ENCODE peak calls at places on chromosome 13, in ten cellular contexts. A is A549, W is tibial nerve, D is sigmoid colon, T is K562, C is ovary, N is transverse colon, V is suprapubic skin, U is GM12878, Q is SK-N-SH. I is an unnamed sample.
A peak's percentile ranks its signal among the peaks of the same experiment; 100 is the strongest.

GRCh38 chr13:93776936-93777335 is 550.3 kb downstream of the GPC6 start:
- DNase-seq in Q (no peak), A (no peak), W (no peak), D (no peak), V (no peak), C (no peak), N (no peak), T (no peak), U (no peak), I (no peak)

GRCh38 chr13:73421310-73421912 is 362.6 kb downstream of the KLF5 start:
- DNase-seq in N (peak; percentile 68), A (no peak), C (no peak), Q (no peak), D (no peak), U (no peak), V (no peak), W (no peak), T (no peak), I (peak; percentile 88)

GRCh38 chr13:27043013-27043412 is 128.6 kb downstream of the USP12 start:
- DNase-seq in N (no peak), V (no peak), D (peak; percentile 79), U (no peak), C (no peak), T (no peak), W (no peak), A (peak; percentile 87), Q (peak; percentile 49), I (peak; percentile 54)

GRCh38 chr13:112968380-112968909 is 569 bp upstream of the MCF2L start:
- DNase-seq in N (peak; percentile 70), T (no peak), W (no peak), A (no peak), V (peak; percentile 76), C (peak; percentile 67), Q (peak; percentile 82), D (peak; percentile 64), U (no peak), I (peak; percentile 79)

GRCh38 chr13:103884139-103884723 is 818.0 kb upstream of the SLC10A2 start:
- DNase-seq in C (no peak), V (no peak), N (no peak), D (no peak), A (no peak), T (no peak), Q (no peak), U (no peak), W (no peak), I (no peak)

GRCh38 chr13:80048802-80049201 is 292.1 kb downstream of the SPRY2 start:
- DNase-seq in Q (no peak), C (peak; percentile 59), N (peak; percentile 59), T (peak; percentile 49), W (peak; percentile 70), A (peak; percentile 39), V (peak; percentile 92), D (peak; percentile 92), U (peak; percentile 89), I (peak; percentile 33)

GRCh38 chr13:91454666-91455065 is 56.2 kb downstream of the GPC5 start:
- DNase-seq in C (no peak), N (no peak), V (no peak), D (no peak), A (no peak), T (no peak), W (no peak), U (no peak), Q (no peak), I (no peak)

GRCh38 chr13:24097667-24098066 is 62.9 kb upstream of the SPATA13 start:
- DNase-seq in A (no peak), Q (no peak), T (no peak), W (no peak), N (no peak), V (no peak), U (no peak), D (no peak), C (no peak), I (no peak)

GRCh38 chr13:27644302-27644701 is 22.6 kb downstream of the POLR1D start:
- DNase-seq in C (no peak), V (no peak), T (no peak), N (no peak), D (no peak), Q (no peak), W (no peak), U (no peak), A (no peak), I (no peak)

GRCh38 chr13:83622422-83622784 is 259.9 kb downstream of the SLITRK1 start:
- DNase-seq in T (no peak), V (no peak), A (no peak), Q (no peak), C (no peak), W (no peak), D (no peak), U (no peak), N (no peak), I (no peak)

GRCh38 chr13:31944262-31945160 is 87.1 kb upstream of the FRY start:
- DNase-seq in U (no peak), C (no peak), Q (no peak), N (no peak), W (no peak), A (no peak), D (no peak), T (no peak), V (no peak), I (no peak)

GRCh38 chr13:60591348-60591747 is 194.3 kb downstream of the TDRD3 start:
- DNase-seq in N (no peak), D (no peak), A (no peak), T (no peak), U (no peak), V (no peak), C (no peak), Q (no peak), W (no peak), I (no peak)

GRCh38 chr13:40653558-40654318 is 12.7 kb downstream of the FOXO1 start:
- DNase-seq in A (no peak), V (no peak), T (no peak), Q (no peak), U (no peak), W (no peak), C (no peak), D (no peak), N (no peak), I (no peak)

GRCh38 chr13:106691251-106691650 is 123.3 kb upstream of the ARGLU1 start:
- DNase-seq in Q (no peak), D (no peak), C (no peak), N (no peak), T (no peak), U (no peak), A (no peak), V (no peak), W (no peak), I (no peak)
- TF ChIP-seq EP300 in Q (no peak), D (no peak), C (no peak), N (no peak), T (no peak), U (no peak), A (no peak), V (no peak), W (no peak), I (no peak)

DNA sequence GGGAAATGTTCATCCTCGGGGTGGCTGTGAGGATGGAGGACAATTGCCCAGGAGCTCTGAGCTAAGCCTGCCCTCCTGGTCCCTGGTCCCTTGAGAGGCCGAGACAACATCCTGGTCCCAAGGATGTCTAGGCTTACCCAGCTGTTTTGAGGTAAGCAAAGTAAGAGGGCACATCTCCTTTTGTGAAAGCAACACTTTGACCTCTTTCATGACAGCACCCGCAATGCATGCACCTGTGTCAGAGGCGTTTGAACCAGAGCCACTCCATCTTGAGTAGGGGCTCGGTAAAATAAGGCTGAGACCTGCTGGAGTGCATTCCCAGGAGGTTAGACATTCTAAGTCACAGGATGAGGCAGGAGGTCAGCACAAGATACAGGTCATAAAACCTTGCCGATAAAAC is 43.1 kb upstream of the ANKRD10 start:
- DNase-seq in U (no peak), A (no peak), T (no peak), D (no peak), N (no peak), W (no peak), V (no peak), Q (no peak), C (no peak), I (no peak)
- H3K9me3 ChIP-seq in U (no peaks in the 10 kb centered on the region), A (no peaks in the 10 kb centered on the region), T (peaks cover 15% of the 10 kb centered on the region), D (no peaks in the 10 kb centered on the region), N (no peaks in the 10 kb centered on the region), W (no peaks in the 10 kb centered on the region), V (peaks cover 4% of the 10 kb centered on the region), Q (peaks cover 3% of the 10 kb centered on the region), C (no peaks in the 10 kb centered on the region), I (peaks cover 14% of the 10 kb centered on the region)

GRCh38 chr13:76643596-76643995 is 242.6 kb downstream of the KCTD12 start:
- DNase-seq in N (no peak), Q (no peak), V (no peak), U (no peak), C (no peak), T (no peak), D (no peak), W (no peak), A (no peak), I (no peak)

GRCh38 chr13:76641056-76641455 is 245.1 kb downstream of the KCTD12 start:
- DNase-seq in U (no peak), D (no peak), T (no peak), V (no peak), A (no peak), W (no peak), C (no peak), Q (peak; percentile 15), N (no peak), I (no peak)

GRCh38 chr13:76644906-76645305 is 241.3 kb downstream of the KCTD12 start:
- DNase-seq in N (no peak), V (no peak), U (no peak), C (peak; percentile 25), W (no peak), Q (no peak), A (no peak), T (no peak), D (peak; percentile 68), I (no peak)

GRCh38 chr13:76647550-76647949 is 238.7 kb downstream of the KCTD12 start:
- DNase-seq in C (no peak), U (no peak), T (no peak), Q (no peak), D (no peak), A (no peak), N (no peak), V (no peak), W (no peak), I (no peak)

GRCh38 chr13:76646946-76647345 is 239.3 kb downstream of the KCTD12 start:
- DNase-seq in A (no peak), D (no peak), T (no peak), W (no peak), Q (no peak), C (no peak), U (no peak), N (no peak), V (no peak), I (no peak)
- H3K4me1 ChIP-seq in A (no peaks in the 10 kb centered on the region), D (peaks cover 5% of the 10 kb centered on the region), T (no peaks in the 10 kb centered on the region), W (peaks cover 3% of the 10 kb centered on the region), Q (no peaks in the 10 kb centered on the region), C (no peaks in the 10 kb centered on the region), U (no peaks in the 10 kb centered on the region), N (no peaks in the 10 kb centered on the region), V (no peaks in the 10 kb centered on the region), I (no peaks in the 10 kb centered on the region)

GRCh38 chr13:29561918-29562317 is 33.6 kb downstream of the SLC7A1 start:
- DNase-seq in T (no peak), Q (no peak), N (no peak), U (no peak), A (no peak), C (no peak), D (no peak), W (no peak), V (no peak), I (no peak)

GRCh38 chr13:29551214-29551613 is 44.3 kb downstream of the SLC7A1 start:
- DNase-seq in W (no peak), A (no peak), T (no peak), Q (no peak), C (no peak), U (no peak), N (no peak), D (no peak), V (no peak), I (no peak)

GRCh38 chr13:29556742-29557141 is 38.7 kb downstream of the SLC7A1 start:
- DNase-seq in V (no peak), U (no peak), D (no peak), T (no peak), W (no peak), N (no peak), C (no peak), Q (no peak), A (no peak), I (no peak)
- TF ChIP-seq EP300 in V (no peak), U (no peak), D (no peak), T (no peak), W (no peak), N (no peak), C (no peak), Q (no peak), A (no peak), I (no peak)

I was measured in stomach.